ENCODE peak calls at places on chromosomes 11 and 22, in five cellular contexts. One of them, this sample, is unnamed.

GRCh38 chr11:43943357-43943930 is 1.0 kb downstream of the C11orf96 start:
- DNase-seq in H1: no peak
- DNase-seq in SK-N-SH: no peak
- DNase-seq in GM12878: no peak
- DNase-seq in HepG2: no peak
- DNase-seq in this sample: no peak

GRCh38 chr22:36123673-36124630 is 36.6 kb downstream of the APOL3 start:
- DNase-seq in H1: peak
- DNase-seq in SK-N-SH: peak
- DNase-seq in HepG2: peak
- DNase-seq in GM12878: peak
- DNase-seq in this sample: peak

GRCh38 chr11:115974703-115975102 is 470.5 kb upstream of the CADM1 start:
- DNase-seq in H1: no peak
- DNase-seq in GM12878: no peak
- DNase-seq in SK-N-SH: no peak
- DNase-seq in HepG2: no peak
- DNase-seq in this sample: no peak

GRCh38 chr11:74936087-74936486 is 12.8 kb downstream of the XRRA1 start:
- DNase-seq in GM12878: no peak
- DNase-seq in H1: no peak
- DNase-seq in HepG2: no peak
- DNase-seq in SK-N-SH: peak
- DNase-seq in this sample: no peak

GRCh38 chr22:28341001-28341400 is 338.6 kb downstream of the TTC28 start:
- DNase-seq in SK-N-SH: no peak
- DNase-seq in GM12878: no peak
- DNase-seq in H1: no peak
- DNase-seq in HepG2: no peak
- DNase-seq in this sample: no peak

GRCh38 chr22:49480340-49480739 is 347.3 kb downstream of the BRD1 start:
- DNase-seq in H1: no peak
- DNase-seq in HepG2: no peak
- DNase-seq in GM12878: no peak
- DNase-seq in SK-N-SH: no peak
- DNase-seq in this sample: no peak

GRCh38 chr11:1084561-1085439 is 10.1 kb downstream of the MUC2 start:
- DNase-seq in H1: no peak
- DNase-seq in GM12878: no peak
- DNase-seq in SK-N-SH: no peak
- DNase-seq in HepG2: no peak
- DNase-seq in this sample: no peak

GRCh38 chr22:31085928-31086327 is 4.8 kb downstream of the SMTN start:
- DNase-seq in SK-N-SH: peak
- DNase-seq in HepG2: no peak
- DNase-seq in H1: no peak
- DNase-seq in GM12878: no peak
- DNase-seq in this sample: peak

GRCh38 chr22:17098379-17098819 is 13.6 kb downstream of the IL17RA start:
- DNase-seq in H1: no peak
- DNase-seq in GM12878: no peak
- DNase-seq in HepG2: no peak
- DNase-seq in SK-N-SH: no peak
- DNase-seq in this sample: no peak

GRCh38 chr11:1102996-1103395 is 28.3 kb downstream of the MUC2 start:
- DNase-seq in GM12878: no peak
- DNase-seq in SK-N-SH: no peak
- DNase-seq in HepG2: no peak
- DNase-seq in H1: no peak
- DNase-seq in this sample: no peak

GRCh38 chr22:29166180-29166579 is 39.5 kb upstream of the EMID1 start:
- DNase-seq in H1: no peak
- DNase-seq in SK-N-SH: no peak
- DNase-seq in HepG2: no peak
- DNase-seq in GM12878: no peak
- DNase-seq in this sample: no peak

GRCh38 chr11:94845622-94846021 is 77.5 kb downstream of the AMOTL1 start:
- DNase-seq in GM12878: no peak
- DNase-seq in SK-N-SH: no peak
- DNase-seq in HepG2: peak
- DNase-seq in H1: no peak
- DNase-seq in this sample: no peak
- TF ChIP-seq POLR2AphosphoS5 in GM12878: no peak
- TF ChIP-seq POLR2AphosphoS5 in SK-N-SH: no peak
- TF ChIP-seq POLR2AphosphoS5 in HepG2: no peak
- TF ChIP-seq POLR2AphosphoS5 in H1: no peak
- TF ChIP-seq POLR2AphosphoS5 in this sample: no peak

GRCh38 chr11:87369888-87370287 is 332.2 kb downstream of the TMEM135 start:
- DNase-seq in GM12878: no peak
- DNase-seq in HepG2: no peak
- DNase-seq in SK-N-SH: no peak
- DNase-seq in H1: no peak
- DNase-seq in this sample: no peak
- TF ChIP-seq TAF1 in GM12878: no peak
- TF ChIP-seq TAF1 in HepG2: no peak
- TF ChIP-seq TAF1 in SK-N-SH: no peak
- TF ChIP-seq TAF1 in H1: no peak
- TF ChIP-seq TAF1 in this sample: no peak

GRCh38 chr11:112963368-112963955 is 2.2 kb downstream of the NCAM1 start:
- DNase-seq in HepG2: no peak
- DNase-seq in SK-N-SH: peak
- DNase-seq in H1: peak
- DNase-seq in GM12878: no peak
- DNase-seq in this sample: no peak

GRCh38 chr11:112961751-112962747 is 829 bp downstream of the NCAM1 start:
- DNase-seq in HepG2: no peak
- DNase-seq in SK-N-SH: peak
- DNase-seq in GM12878: no peak
- DNase-seq in H1: peak
- DNase-seq in this sample: peak

GRCh38 chr11:112958670-112959069 is 2.5 kb upstream of the NCAM1 start:
- DNase-seq in H1: no peak
- DNase-seq in HepG2: no peak
- DNase-seq in GM12878: no peak
- DNase-seq in SK-N-SH: no peak
- DNase-seq in this sample: no peak

GRCh38 chr11:112962854-112963367 is 1.7 kb downstream of the NCAM1 start:
- DNase-seq in H1: peak
- DNase-seq in SK-N-SH: peak
- DNase-seq in HepG2: no peak
- DNase-seq in GM12878: no peak
- DNase-seq in this sample: peak

GRCh38 chr11:112961146-112961668 is at the start of gene NCAM1:
- DNase-seq in SK-N-SH: peak
- DNase-seq in HepG2: peak
- DNase-seq in H1: peak
- DNase-seq in GM12878: no peak
- DNase-seq in this sample: peak
- TF ChIP-seq POLR2AphosphoS5 in SK-N-SH: peak
- TF ChIP-seq POLR2AphosphoS5 in HepG2: no peak
- TF ChIP-seq POLR2AphosphoS5 in H1: no peak
- TF ChIP-seq POLR2AphosphoS5 in GM12878: no peak
- TF ChIP-seq POLR2AphosphoS5 in this sample: no peak

DNA sequence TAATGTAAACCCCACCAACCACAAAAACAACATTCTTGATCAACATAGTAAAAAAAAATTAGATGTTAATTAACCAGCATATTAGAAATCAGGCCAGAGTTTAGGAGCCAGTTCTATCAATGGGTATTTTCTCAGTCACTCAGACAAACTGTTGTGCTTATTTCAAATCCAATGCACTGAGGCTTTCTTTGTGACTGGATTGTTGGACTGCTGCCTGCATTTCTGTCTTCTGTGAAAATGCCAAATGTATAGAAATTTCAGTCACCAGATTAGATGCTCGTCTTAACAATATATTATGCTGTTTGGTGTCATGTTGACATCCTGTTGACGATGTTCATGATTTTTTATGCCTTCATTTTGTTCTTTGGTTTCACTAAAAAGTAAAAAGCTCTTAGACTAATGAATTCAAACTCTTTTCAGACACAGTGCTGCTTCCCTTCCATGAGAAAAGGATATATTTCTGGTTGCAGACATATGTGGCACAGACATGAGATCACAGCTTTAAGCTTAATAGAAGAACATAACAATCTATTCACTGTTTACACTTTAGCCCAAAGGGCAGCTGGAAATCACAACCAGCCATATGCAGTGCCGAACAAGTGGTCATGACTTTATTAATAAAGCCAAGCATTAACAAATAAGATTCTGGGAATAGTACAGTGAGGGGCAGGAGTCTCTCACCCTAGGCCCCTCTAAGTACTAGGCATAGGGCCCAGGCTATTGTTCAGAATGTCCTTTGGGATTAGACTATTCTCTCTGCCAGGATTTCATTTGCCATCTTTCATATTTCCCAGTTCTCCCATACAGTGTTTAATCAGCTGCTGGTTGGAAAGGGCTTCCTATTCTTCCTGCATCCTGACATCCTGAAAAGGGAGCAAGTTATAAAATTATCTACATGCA is 9.4 kb upstream of the SOX6 start:
- DNase-seq in H1: no peak
- DNase-seq in GM12878: no peak
- DNase-seq in SK-N-SH: no peak
- DNase-seq in HepG2: no peak
- DNase-seq in this sample: no peak
- TF ChIP-seq TAF1 in H1: no peak
- TF ChIP-seq TAF1 in GM12878: no peak
- TF ChIP-seq TAF1 in SK-N-SH: no peak
- TF ChIP-seq TAF1 in HepG2: no peak
- TF ChIP-seq TAF1 in this sample: no peak

GRCh38 chr22:38298312-38299000 is 18.8 kb downstream of the CSNK1E start:
- DNase-seq in SK-N-SH: peak
- DNase-seq in H1: no peak
- DNase-seq in HepG2: no peak
- DNase-seq in GM12878: no peak
- DNase-seq in this sample: peak

GRCh38 chr22:38302906-38303305 is 14.3 kb downstream of the CSNK1E start:
- DNase-seq in GM12878: no peak
- DNase-seq in H1: no peak
- DNase-seq in SK-N-SH: no peak
- DNase-seq in HepG2: no peak
- DNase-seq in this sample: no peak

GRCh38 chr22:38299758-38300157 is 17.5 kb downstream of the CSNK1E start:
- DNase-seq in H1: no peak
- DNase-seq in GM12878: no peak
- DNase-seq in HepG2: no peak
- DNase-seq in SK-N-SH: no peak
- DNase-seq in this sample: no peak

GRCh38 chr22:38299001-38299651 is 18.1 kb downstream of the CSNK1E start:
- DNase-seq in GM12878: no peak
- DNase-seq in HepG2: no peak
- DNase-seq in SK-N-SH: no peak
- DNase-seq in H1: no peak
- DNase-seq in this sample: no peak

DNA sequence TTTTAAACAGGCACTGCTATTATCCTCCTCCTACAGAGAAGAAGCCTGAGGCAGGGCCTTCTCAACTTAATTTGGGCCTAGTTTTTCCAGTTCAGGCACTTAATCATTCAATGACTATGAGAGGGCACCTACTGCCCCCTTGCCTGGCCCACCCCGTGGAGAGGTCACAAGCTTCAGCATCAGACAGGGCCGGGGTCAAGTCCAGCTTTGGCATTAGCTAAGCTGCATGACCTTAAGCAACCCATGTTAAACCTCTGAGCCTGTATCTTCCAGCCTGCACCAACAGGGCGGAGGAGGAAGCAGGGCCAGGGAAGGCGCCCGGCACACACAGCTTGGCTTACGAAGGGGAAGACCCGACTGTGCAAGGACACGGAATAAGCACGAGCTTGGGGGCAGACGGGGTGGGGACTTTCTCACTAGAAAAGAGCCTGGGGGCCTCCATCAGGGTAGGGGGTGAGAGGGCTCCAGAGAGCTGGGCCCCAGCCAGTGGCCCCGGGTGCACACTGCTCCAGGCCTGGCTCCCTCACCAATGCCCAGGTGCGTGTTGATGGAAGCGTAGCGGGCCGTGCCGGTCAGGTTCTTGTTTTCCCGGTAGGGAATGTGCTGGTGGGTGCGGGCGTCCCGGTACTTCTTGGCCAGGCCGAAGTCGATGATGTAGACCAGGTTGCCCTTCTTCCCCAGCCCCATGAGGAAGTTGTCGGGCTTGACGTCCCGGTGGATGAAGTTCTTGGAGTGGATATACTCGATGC is 16.9 kb downstream of the CSNK1E start:
- DNase-seq in SK-N-SH: no peak
- DNase-seq in H1: no peak
- DNase-seq in GM12878: no peak
- DNase-seq in HepG2: no peak
- DNase-seq in this sample: no peak
- TF ChIP-seq POLR2AphosphoS5 in SK-N-SH: no peak
- TF ChIP-seq POLR2AphosphoS5 in H1: no peak
- TF ChIP-seq POLR2AphosphoS5 in GM12878: no peak
- TF ChIP-seq POLR2AphosphoS5 in HepG2: no peak
- TF ChIP-seq POLR2AphosphoS5 in this sample: no peak

GRCh38 chr11:12523180-12523924 is 146.0 kb downstream of the PARVA start:
- DNase-seq in SK-N-SH: peak
- DNase-seq in GM12878: no peak
- DNase-seq in H1: no peak
- DNase-seq in HepG2: no peak
- DNase-seq in this sample: no peak
- TF ChIP-seq TAF1 in SK-N-SH: no peak
- TF ChIP-seq TAF1 in GM12878: no peak
- TF ChIP-seq TAF1 in H1: no peak
- TF ChIP-seq TAF1 in HepG2: no peak
- TF ChIP-seq TAF1 in this sample: no peak

GRCh38 chr22:25351631-25352293 is 132.3 kb downstream of the CRYBB2 start:
- DNase-seq in HepG2: no peak
- DNase-seq in H1: no peak
- DNase-seq in SK-N-SH: no peak
- DNase-seq in GM12878: no peak
- DNase-seq in this sample: no peak

GRCh38 chr22:25350551-25350971 is 131.1 kb downstream of the CRYBB2 start:
- DNase-seq in HepG2: no peak
- DNase-seq in GM12878: no peak
- DNase-seq in SK-N-SH: no peak
- DNase-seq in H1: no peak
- DNase-seq in this sample: no peak

GRCh38 chr22:25347752-25348102 is 128.3 kb downstream of the CRYBB2 start:
- DNase-seq in HepG2: no peak
- DNase-seq in GM12878: no peak
- DNase-seq in SK-N-SH: no peak
- DNase-seq in H1: no peak
- DNase-seq in this sample: no peak

GRCh38 chr22:25348391-25348790 is 129.0 kb downstream of the CRYBB2 start:
- DNase-seq in HepG2: no peak
- DNase-seq in GM12878: no peak
- DNase-seq in H1: no peak
- DNase-seq in SK-N-SH: no peak
- DNase-seq in this sample: no peak

GRCh38 chr22:25346859-25347751 is 127.7 kb downstream of the CRYBB2 start:
- DNase-seq in HepG2: no peak
- DNase-seq in H1: no peak
- DNase-seq in GM12878: no peak
- DNase-seq in SK-N-SH: no peak
- DNase-seq in this sample: no peak
- TF ChIP-seq POLR2AphosphoS5 in HepG2: no peak
- TF ChIP-seq POLR2AphosphoS5 in H1: no peak
- TF ChIP-seq POLR2AphosphoS5 in GM12878: no peak
- TF ChIP-seq POLR2AphosphoS5 in SK-N-SH: no peak
- TF ChIP-seq POLR2AphosphoS5 in this sample: no peak

This sample was measured in GM12891.